ENCODE peak calls at places on chromosomes 13 and 19, in six cellular contexts. G is sciatic nerve, N is astrocyte of the cerebellum, Y is pons, T is ascending aorta, X is HTR-8/SVneo. S is an unnamed sample.
A peak's percentile ranks its signal among the peaks of the same experiment; 100 is the strongest.

GRCh38 chr13:102846261-102847015 is 606 bp downstream of the ERCC5 start:
- DNase-seq in G (no peak), N (no peak), Y (peak; percentile 59), T (peak; percentile 72), X (no peak), S (peak; percentile 36)

GRCh38 chr13:24982333-24982999 is 113.5 kb upstream of the PABPC3 start:
- DNase-seq in G (no peak), N (no peak), Y (no peak), T (no peak), X (no peak), S (no peak)

GRCh38 chr13:112905086-112905485 is 63.9 kb upstream of the MCF2L start:
- DNase-seq in G (no peak), N (no peak), Y (no peak), T (no peak), X (no peak), S (no peak)

GRCh38 chr19:4539697-4540581 is at the start of gene LRG1:
- DNase-seq in G (no peak), N (no peak), Y (peak; percentile 35), T (no peak), X (no peak), S (peak; percentile 54)

GRCh38 chr19:55446060-55446459 is 3.0 kb upstream of the SHISA7 start:
- DNase-seq in G (no peak), N (no peak), Y (no peak), T (no peak), X (no peak), S (no peak)

GRCh38 chr13:30346159-30346788 is 38.9 kb upstream of the KATNAL1 start:
- DNase-seq in G (no peak), N (no peak), Y (no peak), T (no peak), X (no peak), S (no peak)

GRCh38 chr19:32208060-32208459 is 137.3 kb upstream of the ZNF507 start:
- DNase-seq in G (no peak), N (no peak), Y (no peak), T (no peak), X (no peak), S (no peak)

GRCh38 chr13:101416181-101417042 is at the start of gene NALCN:
- DNase-seq in G (peak; percentile 60), N (no peak), Y (peak; percentile 34), T (peak; percentile 74), X (peak; percentile 14), S (peak; percentile 59)

GRCh38 chr19:52248256-52248655 is 21.1 kb upstream of the ZNF766 start:
- DNase-seq in G (peak; percentile 67), N (no peak), Y (peak; percentile 48), T (no peak), X (peak; percentile 23), S (peak; percentile 83)

GRCh38 chr19:5045015-5045414 is 76.1 kb downstream of the KDM4B start:
- DNase-seq in G (no peak), N (no peak), Y (no peak), T (no peak), X (no peak), S (no peak)

GRCh38 chr13:48429886-48430285 is 17.0 kb upstream of the LPAR6 start:
- DNase-seq in G (no peak), N (no peak), Y (no peak), T (no peak), X (no peak), S (no peak)

GRCh38 chr13:96952592-96952991 is 41.7 kb downstream of the OXGR1 start:
- DNase-seq in G (no peak), N (no peak), Y (no peak), T (no peak), X (no peak), S (no peak)

GRCh38 chr19:29475469-29475868 is 50.3 kb upstream of the VSTM2B start:
- DNase-seq in G (no peak), N (no peak), Y (no peak), T (no peak), X (no peak), S (no peak)

GRCh38 chr13:49272296-49272695 is 24.6 kb downstream of the CDADC1 start:
- DNase-seq in G (no peak), N (no peak), Y (peak; percentile 32), T (no peak), X (no peak), S (no peak)

GRCh38 chr19:46015961-46016425 is 6.9 kb downstream of the PGLYRP1 start:
- DNase-seq in G (no peak), N (no peak), Y (no peak), T (no peak), X (no peak), S (peak; percentile 56)

GRCh38 chr19:52991484-52991883 is 22.2 kb upstream of the ERVV-1 start:
- DNase-seq in G (no peak), N (no peak), Y (no peak), T (no peak), X (peak; percentile 33), S (no peak)

GRCh38 chr13:20891034-20891433 is 11.5 kb downstream of the XPO4 start:
- DNase-seq in G (no peak), N (no peak), Y (no peak), T (no peak), X (no peak), S (no peak)

GRCh38 chr13:79833972-79834371 is 353.0 kb downstream of the NDFIP2 start:
- DNase-seq in G (no peak), N (no peak), Y (no peak), T (no peak), X (no peak), S (no peak)

GRCh38 chr13:19592657-19593175 is 31.4 kb upstream of the TPTE2 start:
- DNase-seq in G (no peak), N (no peak), Y (no peak), T (no peak), X (no peak), S (no peak)

GRCh38 chr19:45765365-45766292 is 3.4 kb downstream of the SIX5 start:
- DNase-seq in G (no peak), N (no peak), Y (no peak), T (no peak), X (no peak), S (no peak)

GRCh38 chr19:44692379-44692721 is 6.6 kb upstream of the CEACAM16 start:
- DNase-seq in G (no peak), N (no peak), Y (no peak), T (no peak), X (no peak), S (no peak)

GRCh38 chr19:14505488-14506239 is 9.7 kb upstream of the GIPC1 start:
- DNase-seq in G (no peak), N (no peak), Y (no peak), T (no peak), X (peak; percentile 87), S (peak; percentile 89)

GRCh38 chr13:75486146-75486545 is 4.2 kb upstream of the TBC1D4 start:
- DNase-seq in G (no peak), N (no peak), Y (no peak), T (no peak), X (no peak), S (peak; percentile 19)

GRCh38 chr13:43760257-43760656 is 26.5 kb downstream of the ENOX1 start:
- DNase-seq in G (no peak), N (no peak), Y (no peak), T (no peak), X (no peak), S (no peak)

GRCh38 chr19:15015946-15016542 is 33.2 kb upstream of the CASP14 start:
- DNase-seq in G (no peak), N (no peak), Y (no peak), T (no peak), X (peak; percentile 31), S (peak; percentile 74)

GRCh38 chr19:7327802-7328201 is 20.9 kb upstream of the ARHGEF18 start:
- DNase-seq in G (no peak), N (no peak), Y (no peak), T (no peak), X (no peak), S (no peak)

S was measured in GM23338.